ENCODE peak calls at places on chromosomes 16 and 17, in five cellular contexts. One of them, this sample, is unnamed.

GRCh38 chr17:75549246-75550138 is 24.0 kb downstream of the LLGL2 start:
- DNase-seq in GM12878: no peak
- DNase-seq in K562: no peak
- DNase-seq in SK-N-SH: no peak
- DNase-seq in H1: no peak
- DNase-seq in this sample: peak

GRCh38 chr17:34858941-34859562 is 102.2 kb downstream of the CCT6B start:
- DNase-seq in GM12878: no peak
- DNase-seq in SK-N-SH: no peak
- DNase-seq in K562: no peak
- DNase-seq in H1: no peak
- DNase-seq in this sample: no peak

GRCh38 chr17:78617371-78618061 is 40.3 kb upstream of the DNAH17 start:
- DNase-seq in GM12878: no peak
- DNase-seq in SK-N-SH: no peak
- DNase-seq in H1: no peak
- DNase-seq in K562: no peak
- DNase-seq in this sample: peak

GRCh38 chr17:77214743-77215142 is 74.0 kb downstream of the SEC14L1 start:
- DNase-seq in SK-N-SH: peak
- DNase-seq in K562: no peak
- DNase-seq in H1: peak
- DNase-seq in GM12878: no peak
- DNase-seq in this sample: peak

GRCh38 chr17:47802341-47803022 is 19.1 kb downstream of the OSBPL7 start:
- DNase-seq in K562: peak
- DNase-seq in H1: no peak
- DNase-seq in GM12878: no peak
- DNase-seq in SK-N-SH: peak
- DNase-seq in this sample: peak

GRCh38 chr16:53855056-53855455 is 151.1 kb downstream of the FTO start:
- DNase-seq in SK-N-SH: no peak
- DNase-seq in H1: no peak
- DNase-seq in K562: no peak
- DNase-seq in GM12878: no peak
- DNase-seq in this sample: no peak

GRCh38 chr17:6567528-6568185 is 11.3 kb upstream of the PITPNM3 start:
- DNase-seq in GM12878: no peak
- DNase-seq in K562: no peak
- DNase-seq in H1: no peak
- DNase-seq in SK-N-SH: peak
- DNase-seq in this sample: no peak

GRCh38 chr17:3993493-3994220 is 29.4 kb upstream of the ATP2A3 start:
- DNase-seq in K562: no peak
- DNase-seq in SK-N-SH: no peak
- DNase-seq in GM12878: peak
- DNase-seq in H1: no peak
- DNase-seq in this sample: no peak

GRCh38 chr17:8896641-8897635 is 29.5 kb upstream of the PIK3R6 start:
- DNase-seq in K562: no peak
- DNase-seq in GM12878: no peak
- DNase-seq in H1: no peak
- DNase-seq in SK-N-SH: no peak
- DNase-seq in this sample: no peak

GRCh38 chr16:30372037-30372712 is 1.9 kb upstream of the TBC1D10B start:
- DNase-seq in K562: no peak
- DNase-seq in SK-N-SH: no peak
- DNase-seq in GM12878: no peak
- DNase-seq in H1: no peak
- DNase-seq in this sample: no peak

GRCh38 chr17:78883533-78884131 is 19.4 kb downstream of the CEP295NL start:
- DNase-seq in GM12878: no peak
- DNase-seq in SK-N-SH: peak
- DNase-seq in H1: no peak
- DNase-seq in K562: no peak
- DNase-seq in this sample: peak

GRCh38 chr17:35716897-35717839 is 14.3 kb upstream of the RASL10B start:
- DNase-seq in GM12878: no peak
- DNase-seq in H1: no peak
- DNase-seq in K562: no peak
- DNase-seq in SK-N-SH: no peak
- DNase-seq in this sample: no peak

GRCh38 chr16:27365142-27366089 is 36.6 kb upstream of the IL21R start:
- DNase-seq in GM12878: no peak
- DNase-seq in SK-N-SH: no peak
- DNase-seq in K562: no peak
- DNase-seq in H1: no peak
- DNase-seq in this sample: peak

GRCh38 chr16:8961811-8962390 is 1.8 kb downstream of the USP7 start:
- DNase-seq in K562: no peak
- DNase-seq in GM12878: no peak
- DNase-seq in SK-N-SH: no peak
- DNase-seq in H1: no peak
- DNase-seq in this sample: peak

GRCh38 chr16:8960788-8961109 is 3.0 kb downstream of the USP7 start:
- DNase-seq in SK-N-SH: no peak
- DNase-seq in K562: no peak
- DNase-seq in GM12878: no peak
- DNase-seq in H1: no peak
- DNase-seq in this sample: no peak

GRCh38 chr16:8958344-8958808 is 5.3 kb downstream of the USP7 start:
- DNase-seq in H1: no peak
- DNase-seq in SK-N-SH: peak
- DNase-seq in GM12878: no peak
- DNase-seq in K562: no peak
- DNase-seq in this sample: no peak

GRCh38 chr16:8962393-8963009 is 1.2 kb downstream of the USP7 start:
- DNase-seq in H1: no peak
- DNase-seq in SK-N-SH: peak
- DNase-seq in K562: peak
- DNase-seq in GM12878: no peak
- DNase-seq in this sample: no peak

GRCh38 chr16:8959921-8960787 is 3.6 kb downstream of the USP7 start:
- DNase-seq in K562: no peak
- DNase-seq in H1: no peak
- DNase-seq in GM12878: no peak
- DNase-seq in SK-N-SH: peak
- DNase-seq in this sample: peak
- TF ChIP-seq TAF1 in K562: no peak
- TF ChIP-seq TAF1 in H1: no peak
- TF ChIP-seq TAF1 in GM12878: no peak
- TF ChIP-seq TAF1 in SK-N-SH: no peak
- TF ChIP-seq TAF1 in this sample: peak

DNA sequence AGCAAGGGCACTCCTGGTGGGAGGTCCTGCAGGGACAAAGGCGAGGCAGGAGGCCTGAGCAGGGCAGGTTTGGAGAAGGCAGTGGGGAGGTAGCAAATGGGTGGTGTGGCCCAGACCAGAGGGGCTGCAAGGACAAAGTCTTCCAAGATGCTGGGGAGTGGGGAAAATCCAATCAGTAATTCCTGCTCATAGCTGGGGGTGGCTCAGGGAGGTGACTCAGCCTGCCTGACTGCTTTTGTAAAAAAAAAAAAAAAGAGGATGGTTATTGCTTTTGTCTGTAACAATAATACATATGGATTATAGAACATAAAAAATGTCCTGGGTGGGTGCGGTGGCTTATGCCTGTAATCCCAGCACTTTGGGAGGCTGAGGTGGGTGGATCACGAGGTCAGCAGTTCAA is 5.2 kb downstream of the IL34 start:
- DNase-seq in SK-N-SH: no peak
- DNase-seq in H1: no peak
- DNase-seq in K562: no peak
- DNase-seq in GM12878: no peak
- DNase-seq in this sample: no peak
- TF ChIP-seq MAX in SK-N-SH: no peak
- TF ChIP-seq MAX in H1: no peak
- TF ChIP-seq MAX in K562: no peak
- TF ChIP-seq MAX in GM12878: no peak
- TF ChIP-seq MAX in this sample: no peak

GRCh38 chr16:4913130-4913773 is 23.7 kb downstream of the PPL start:
- DNase-seq in K562: no peak
- DNase-seq in GM12878: no peak
- DNase-seq in SK-N-SH: no peak
- DNase-seq in H1: no peak
- DNase-seq in this sample: no peak
- TF ChIP-seq USF2 in K562: no peak
- TF ChIP-seq USF2 in GM12878: no peak
- TF ChIP-seq USF2 in SK-N-SH: no peak
- TF ChIP-seq USF2 in H1: no peak
- TF ChIP-seq USF2 in this sample: no peak

GRCh38 chr16:70586731-70587130 is 59.6 kb upstream of the IL34 start:
- DNase-seq in K562: no peak
- DNase-seq in SK-N-SH: no peak
- DNase-seq in GM12878: no peak
- DNase-seq in H1: no peak
- DNase-seq in this sample: no peak

GRCh38 chr16:70591609-70592008 is 54.8 kb upstream of the IL34 start:
- DNase-seq in H1: no peak
- DNase-seq in K562: no peak
- DNase-seq in SK-N-SH: no peak
- DNase-seq in GM12878: no peak
- DNase-seq in this sample: no peak

GRCh38 chr16:70589998-70590471 is 56.3 kb upstream of the IL34 start:
- DNase-seq in H1: no peak
- DNase-seq in GM12878: no peak
- DNase-seq in K562: no peak
- DNase-seq in SK-N-SH: peak
- DNase-seq in this sample: no peak

GRCh38 chr16:70590722-70591438 is 55.5 kb upstream of the IL34 start:
- DNase-seq in H1: no peak
- DNase-seq in K562: no peak
- DNase-seq in GM12878: no peak
- DNase-seq in SK-N-SH: no peak
- DNase-seq in this sample: no peak

GRCh38 chr16:70588565-70588964 is 57.8 kb upstream of the IL34 start:
- DNase-seq in K562: no peak
- DNase-seq in GM12878: no peak
- DNase-seq in H1: no peak
- DNase-seq in SK-N-SH: no peak
- DNase-seq in this sample: no peak
- TF ChIP-seq TAF1 in K562: no peak
- TF ChIP-seq TAF1 in GM12878: no peak
- TF ChIP-seq TAF1 in H1: no peak
- TF ChIP-seq TAF1 in SK-N-SH: no peak
- TF ChIP-seq TAF1 in this sample: no peak

GRCh38 chr16:1613728-1614225 is 1.6 kb downstream of the CRAMP1 start:
- DNase-seq in H1: no peak
- DNase-seq in SK-N-SH: no peak
- DNase-seq in K562: no peak
- DNase-seq in GM12878: no peak
- DNase-seq in this sample: no peak
- TF ChIP-seq MAX in H1: no peak
- TF ChIP-seq MAX in SK-N-SH: no peak
- TF ChIP-seq MAX in K562: no peak
- TF ChIP-seq MAX in GM12878: no peak
- TF ChIP-seq MAX in this sample: no peak

GRCh38 chr17:82819015-82819414 is 20.8 kb downstream of the ZNF750 start:
- DNase-seq in SK-N-SH: no peak
- DNase-seq in H1: no peak
- DNase-seq in K562: no peak
- DNase-seq in GM12878: no peak
- DNase-seq in this sample: no peak
- TF ChIP-seq USF2 in SK-N-SH: no peak
- TF ChIP-seq USF2 in H1: no peak
- TF ChIP-seq USF2 in K562: no peak
- TF ChIP-seq USF2 in GM12878: no peak
- TF ChIP-seq USF2 in this sample: no peak

DNA sequence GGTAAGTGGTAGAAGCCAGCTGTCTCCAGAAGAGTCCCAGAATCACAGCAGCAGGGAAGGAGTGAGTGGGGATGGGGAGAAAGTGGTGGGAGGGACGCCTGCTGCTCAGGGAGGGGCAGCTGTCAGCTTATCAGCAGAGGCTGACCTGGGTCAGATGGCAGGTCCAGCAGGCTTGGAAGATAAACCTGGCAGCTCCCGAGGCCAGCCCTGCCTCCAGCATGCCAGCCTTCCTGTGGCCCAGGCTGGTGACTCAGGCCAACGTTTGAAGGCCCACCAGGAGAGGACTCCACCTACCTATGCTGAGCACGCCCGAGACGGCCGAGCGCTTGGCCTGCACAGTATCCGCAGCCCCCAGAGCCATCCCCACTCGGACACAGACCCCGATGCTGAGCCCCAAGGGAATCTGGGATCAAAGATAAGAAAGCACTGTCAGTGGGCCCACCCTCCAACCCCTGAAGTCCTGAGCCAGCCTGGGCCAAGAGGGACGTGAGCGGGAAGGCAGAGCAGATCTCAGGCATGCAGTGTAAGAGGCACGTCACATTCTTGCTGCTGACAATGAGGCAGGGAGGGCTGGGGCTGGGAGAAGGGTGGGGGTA is 12.5 kb downstream of the SLC47A2 start:
- DNase-seq in H1: no peak
- DNase-seq in SK-N-SH: peak
- DNase-seq in GM12878: no peak
- DNase-seq in K562: peak
- DNase-seq in this sample: peak
- TF ChIP-seq TAF1 in H1: no peak
- TF ChIP-seq TAF1 in SK-N-SH: no peak
- TF ChIP-seq TAF1 in GM12878: no peak
- TF ChIP-seq TAF1 in K562: no peak
- TF ChIP-seq TAF1 in this sample: no peak

GRCh38 chr17:60154616-60155426 is 5.0 kb downstream of the CA4 start:
- DNase-seq in K562: no peak
- DNase-seq in H1: no peak
- DNase-seq in GM12878: no peak
- DNase-seq in SK-N-SH: peak
- DNase-seq in this sample: no peak

GRCh38 chr17:60155427-60155814 is 5.6 kb downstream of the CA4 start:
- DNase-seq in GM12878: no peak
- DNase-seq in SK-N-SH: no peak
- DNase-seq in K562: no peak
- DNase-seq in H1: no peak
- DNase-seq in this sample: no peak

GRCh38 chr17:60155815-60156214 is 6.0 kb downstream of the CA4 start:
- DNase-seq in SK-N-SH: no peak
- DNase-seq in H1: no peak
- DNase-seq in K562: no peak
- DNase-seq in GM12878: no peak
- DNase-seq in this sample: no peak

GRCh38 chr17:60151355-60151754 is 1.6 kb downstream of the CA4 start:
- DNase-seq in SK-N-SH: no peak
- DNase-seq in K562: no peak
- DNase-seq in GM12878: no peak
- DNase-seq in H1: no peak
- DNase-seq in this sample: no peak

GRCh38 chr17:60153606-60154355 is 4.0 kb downstream of the CA4 start:
- DNase-seq in H1: no peak
- DNase-seq in K562: no peak
- DNase-seq in GM12878: no peak
- DNase-seq in SK-N-SH: peak
- DNase-seq in this sample: no peak
- TF ChIP-seq MAX in H1: no peak
- TF ChIP-seq MAX in K562: no peak
- TF ChIP-seq MAX in GM12878: no peak
- TF ChIP-seq MAX in SK-N-SH: no peak
- TF ChIP-seq MAX in this sample: no peak

This sample was measured in HepG2.